ENCODE peak calls at places on chromosome 18, in five cellular contexts. F is brain pericyte; P is activated CD4-positive, alpha-beta memory T cell treated with anti-CD3 and anti-CD28 coated beads, Interleukin-2, amount 10 ng/mL, durations not matched to agents 7 days and 5 days; L is HFF-Myc; N is COR-L47. X is an unnamed sample.

GRCh38 chr18:8657873-8658521 is 47.4 kb upstream of the MTCL1 start:
- DNase-seq in F (no peak), P (no peak), L (peak; percentile 6), N (peak; percentile 77), X (no peak)

GRCh38 chr18:12021596-12021995 is 40.3 kb downstream of the IMPA2 start:
- DNase-seq in F (no peak), P (no peak), L (no peak), N (no peak), X (no peak)

GRCh38 chr18:7619676-7620075 is 52.6 kb downstream of the PTPRM start:
- DNase-seq in F (no peak), P (no peak), L (no peak), N (no peak), X (no peak)

GRCh38 chr18:41771971-41772370 is 183.1 kb upstream of the PIK3C3 start:
- DNase-seq in F (no peak), P (no peak), L (no peak), N (no peak), X (no peak)

GRCh38 chr18:57052173-57052572 is 94.7 kb upstream of the BOD1L2 start:
- DNase-seq in F (no peak), P (no peak), L (no peak), N (peak; percentile 17), X (no peak)

GRCh38 chr18:37565985-37566478 is 434 bp upstream of the CELF4 start:
- DNase-seq in F (no peak), P (no peak), L (no peak), N (peak; percentile 91), X (no peak)

GRCh38 chr18:44943201-44943881 is 262.7 kb downstream of the SETBP1 start:
- DNase-seq in F (peak; percentile 27), P (no peak), L (no peak), N (peak; percentile 61), X (no peak)

GRCh38 chr18:52337286-52337685 is 2.7 kb upstream of the DCC start:
- DNase-seq in F (no peak), P (no peak), L (no peak), N (no peak), X (peak; percentile 27)

GRCh38 chr18:68735498-68736343 is 20.8 kb upstream of the TMX3 start:
- DNase-seq in F (no peak), P (no peak), L (peak; percentile 60), N (peak; percentile 56), X (peak; percentile 32)

GRCh38 chr18:62460851-62461300 is 61.9 kb upstream of the ZCCHC2 start:
- DNase-seq in F (no peak), P (no peak), L (no peak), N (no peak), X (no peak)

GRCh38 chr18:43805646-43806194 is 528.4 kb upstream of the SYT4 start:
- DNase-seq in F (no peak), P (no peak), L (peak; percentile 38), N (no peak), X (no peak)

GRCh38 chr18:5584751-5585417 is 41.1 kb upstream of the EPB41L3 start:
- DNase-seq in F (no peak), P (no peak), L (no peak), N (no peak), X (no peak)

GRCh38 chr18:60090170-60090569 is 190.4 kb downstream of the PMAIP1 start:
- DNase-seq in F (no peak), P (no peak), L (no peak), N (no peak), X (no peak)

GRCh38 chr18:7926526-7926925 is 359.4 kb downstream of the PTPRM start:
- DNase-seq in F (no peak), P (no peak), L (no peak), N (peak; percentile 89), X (no peak)

GRCh38 chr18:7567487-7568425 is 640 bp downstream of the PTPRM start:
- DNase-seq in F (no peak), P (no peak), L (no peak), N (peak; percentile 68), X (no peak)

GRCh38 chr18:67478249-67478648 is 38.3 kb downstream of the DSEL start:
- DNase-seq in F (no peak), P (no peak), L (no peak), N (no peak), X (no peak)

GRCh38 chr18:42159146-42159545 is 204.1 kb downstream of the PIK3C3 start:
- DNase-seq in F (no peak), P (no peak), L (no peak), N (no peak), X (no peak)

GRCh38 chr18:59047321-59047991 is 92.2 kb upstream of the SEC11C start:
- DNase-seq in F (no peak), P (no peak), L (no peak), N (no peak), X (no peak)

GRCh38 chr18:61892683-61893303 is at the start of gene RNF152:
- DNase-seq in F (no peak), P (no peak), L (no peak), N (peak; percentile 94), X (no peak)

X was measured in AG04450.